ENCODE peak calls at places on chromosomes 5 and 9, in seven cellular contexts. X, G, S, W, D, C and Q are unnamed samples.

GRCh38 chr9:128102196-128102595 is 25.3 kb downstream of the PTGES2 start:
- DNase-seq in X (no peak), G (no peak), S (no peak), W (no peak), D (no peak), C (no peak), Q (no peak)

GRCh38 chr9:103992938-103993595 is 101.0 kb upstream of the SMC2 start:
- DNase-seq in X (no peak), G (no peak), S (no peak), W (no peak), D (no peak), C (no peak), Q (no peak)

GRCh38 chr9:76379494-76379893 is 14.7 kb downstream of the RFK start:
- DNase-seq in X (no peak), G (no peak), S (no peak), W (no peak), D (no peak), C (no peak), Q (peak)

GRCh38 chr5:151660616-151661015 is 26.1 kb downstream of the SPARC start:
- DNase-seq in X (no peak), G (no peak), S (no peak), W (no peak), D (no peak), C (no peak), Q (no peak)

GRCh38 chr5:96243203-96243602 is 189.8 kb downstream of the PCSK1 start:
- DNase-seq in X (no peak), G (no peak), S (no peak), W (no peak), D (no peak), C (no peak), Q (no peak)

GRCh38 chr9:136726631-136727191 is 14.3 kb downstream of the DIPK1B start:
- DNase-seq in X (no peak), G (peak), S (no peak), W (peak), D (peak), C (peak), Q (no peak)

GRCh38 chr9:109868222-109868621 is 88.2 kb downstream of the PALM2AKAP2 start:
- DNase-seq in X (no peak), G (no peak), S (no peak), W (no peak), D (no peak), C (no peak), Q (no peak)

GRCh38 chr5:14706615-14707021 is 42.1 kb downstream of the OTULIN start:
- DNase-seq in X (no peak), G (no peak), S (no peak), W (no peak), D (no peak), C (peak), Q (no peak)

GRCh38 chr9:88187631-88188030 is 49.4 kb upstream of the SPATA31C2 start:
- DNase-seq in X (no peak), G (no peak), S (no peak), W (no peak), D (no peak), C (no peak), Q (no peak)

GRCh38 chr9:29332789-29333188 is 1759.5 kb upstream of the C9orf72 start:
- DNase-seq in X (peak), G (no peak), S (no peak), W (no peak), D (no peak), C (no peak), Q (no peak)

GRCh38 chr5:169827769-169828168 is 152.5 kb downstream of the INSYN2B start:
- DNase-seq in X (no peak), G (no peak), S (no peak), W (no peak), D (no peak), C (no peak), Q (no peak)
- TF ChIP-seq JUND in X (no peak), G (no peak), S (no peak), W (no peak), D (no peak), C (no peak), Q (no peak)

DNA sequence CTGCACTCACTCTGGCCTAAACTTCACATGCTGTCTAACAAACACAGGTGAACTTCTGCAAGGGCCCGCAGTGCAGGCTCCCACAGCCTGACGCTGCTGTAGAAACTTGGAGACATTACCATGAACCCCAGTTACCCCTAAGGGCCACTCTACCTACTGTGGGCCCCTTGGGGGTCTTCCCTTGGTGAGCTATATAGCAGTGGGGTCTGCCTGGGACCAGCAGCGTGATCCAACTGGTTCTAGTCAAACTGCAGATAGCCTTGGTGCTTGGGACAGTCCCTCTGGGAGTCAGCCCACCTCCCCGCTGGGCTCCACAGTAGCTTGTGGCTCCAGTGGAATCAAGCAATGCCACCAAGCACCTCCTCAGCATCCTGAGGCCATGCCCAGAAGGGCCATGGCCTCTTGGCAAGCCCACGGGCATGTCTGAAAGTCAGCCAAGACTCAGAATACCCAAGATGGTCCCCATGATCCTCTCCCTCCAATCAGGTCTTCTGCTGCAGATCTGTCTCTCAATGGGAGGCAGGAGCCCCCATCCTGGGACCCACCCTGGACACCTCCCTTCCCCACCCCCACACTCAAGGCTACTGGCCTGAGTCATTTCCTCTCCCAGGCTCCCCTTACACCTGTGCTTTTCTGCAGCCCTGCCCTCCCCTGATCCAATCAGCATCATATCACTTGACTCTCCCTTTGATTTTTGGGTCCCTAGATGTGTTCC is 230.0 kb upstream of the IRX1 start:
- DNase-seq in X (no peak), G (no peak), S (no peak), W (no peak), D (no peak), C (no peak), Q (no peak)
- TF ChIP-seq JUND in X (no peak), G (no peak), S (no peak), W (no peak), D (no peak), C (no peak), Q (no peak)

DNA sequence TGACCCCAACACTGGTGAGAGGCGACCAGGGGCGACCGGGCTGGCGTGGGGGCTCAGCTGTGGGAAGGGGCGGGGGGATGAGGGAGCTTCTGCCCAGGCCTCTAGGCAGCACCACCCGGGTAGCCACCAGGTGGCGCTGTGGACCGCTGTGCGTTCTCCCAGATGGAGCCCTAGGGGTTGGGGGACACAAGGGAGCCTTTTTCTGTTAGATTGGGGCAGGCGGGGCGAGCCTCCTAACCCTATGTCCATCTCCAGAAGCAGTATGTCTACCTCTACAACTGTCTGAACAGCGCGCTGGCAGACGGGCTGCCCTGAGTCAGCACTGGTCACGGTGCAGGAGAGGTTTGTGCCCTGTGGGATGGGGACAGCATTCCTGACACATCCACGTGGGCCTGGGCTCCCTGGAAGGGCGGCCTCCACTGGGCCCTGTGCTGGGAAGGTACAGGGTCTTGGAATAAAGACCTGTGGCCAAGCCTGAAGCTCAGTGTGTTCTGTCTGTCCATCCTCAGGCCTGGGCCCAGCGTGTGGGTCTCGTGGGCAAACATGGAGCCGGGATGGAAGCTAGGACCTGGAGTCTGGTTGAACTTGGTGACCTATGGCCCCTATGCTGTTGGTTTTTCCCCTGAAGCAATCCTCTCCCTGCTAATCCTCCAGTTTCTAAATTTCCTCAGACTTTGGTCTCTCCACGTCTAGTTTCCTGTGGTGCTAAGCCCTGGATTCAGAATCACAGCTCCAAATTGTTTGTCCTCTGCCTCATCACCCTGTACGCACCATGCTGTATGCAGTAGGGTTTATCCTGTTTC is 23.1 kb upstream of the SPTLC1 start:
- DNase-seq in X (no peak), G (no peak), S (peak), W (peak), D (peak), C (peak), Q (peak)
- TF ChIP-seq JUND in X (no peak), G (no peak), S (no peak), W (no peak), D (no peak), C (no peak), Q (no peak)

GRCh38 chr9:134355158-134355557 is 28.9 kb downstream of the RXRA start:
- DNase-seq in X (no peak), G (no peak), S (no peak), W (no peak), D (no peak), C (no peak), Q (no peak)

GRCh38 chr9:134357631-134358025 is 31.4 kb downstream of the RXRA start:
- DNase-seq in X (no peak), G (no peak), S (no peak), W (no peak), D (no peak), C (no peak), Q (peak)

GRCh38 chr9:134353539-134353938 is 27.3 kb downstream of the RXRA start:
- DNase-seq in X (no peak), G (no peak), S (no peak), W (no peak), D (no peak), C (no peak), Q (no peak)

GRCh38 chr9:134356496-134357470 is 30.5 kb downstream of the RXRA start:
- DNase-seq in X (no peak), G (no peak), S (no peak), W (peak), D (no peak), C (peak), Q (peak)

DNA sequence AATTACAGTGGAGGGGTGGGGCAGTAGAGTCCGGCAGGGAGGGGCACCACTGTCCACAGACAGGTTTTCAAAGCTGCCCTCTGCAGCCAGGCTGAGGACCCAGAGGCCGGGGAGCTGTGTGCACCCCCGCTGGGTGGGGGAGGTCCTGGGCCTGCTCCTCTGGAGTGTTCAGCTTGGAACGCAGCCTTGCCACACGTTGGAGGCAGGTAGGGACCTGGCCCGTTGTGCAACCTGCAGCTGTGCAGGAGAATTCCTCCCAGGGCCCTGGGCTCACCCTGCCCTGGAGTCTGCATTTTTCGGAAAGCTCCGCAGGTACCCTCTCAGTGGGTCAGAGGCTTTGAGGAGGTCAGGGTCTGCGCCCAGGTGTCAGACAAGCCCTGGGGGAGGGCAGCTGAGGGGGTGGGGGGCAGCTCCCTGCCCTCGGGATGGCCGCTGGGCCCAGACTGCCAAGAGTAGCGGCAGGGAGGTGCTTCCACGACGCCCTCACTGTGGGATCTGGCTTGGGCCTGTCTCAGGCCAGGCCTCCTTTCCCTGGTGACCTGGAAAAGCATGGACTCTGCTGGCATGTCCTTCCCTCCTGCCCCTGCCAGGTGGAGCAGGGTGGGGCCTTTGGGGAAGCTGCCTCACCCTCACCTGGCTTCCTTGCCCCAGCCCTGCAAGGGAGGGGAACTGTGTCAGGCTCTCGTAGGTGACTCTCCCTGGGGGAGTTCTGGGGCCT is 29.5 kb downstream of the RXRA start:
- DNase-seq in X (no peak), G (no peak), S (no peak), W (no peak), D (no peak), C (no peak), Q (peak)
- TF ChIP-seq JUND in X (no peak), G (no peak), S (no peak), W (no peak), D (no peak), C (no peak), Q (no peak)

GRCh38 chr9:93126151-93126781 is 7.8 kb downstream of the NINJ1 start:
- DNase-seq in X (no peak), G (no peak), S (no peak), W (no peak), D (no peak), C (peak), Q (no peak)
- TF ChIP-seq JUND in X (no peak), G (no peak), S (no peak), W (no peak), D (no peak), C (no peak), Q (no peak)

GRCh38 chr5:176652136-176652535 is 4.9 kb downstream of the TSPAN17 start:
- DNase-seq in X (no peak), G (no peak), S (no peak), W (peak), D (no peak), C (peak), Q (no peak)

GRCh38 chr5:176647870-176648466 is 684 bp downstream of the TSPAN17 start:
- DNase-seq in X (no peak), G (no peak), S (peak), W (peak), D (no peak), C (peak), Q (peak)

GRCh38 chr5:176648467-176649194 is 1.3 kb downstream of the TSPAN17 start:
- DNase-seq in X (no peak), G (no peak), S (no peak), W (peak), D (no peak), C (no peak), Q (no peak)

GRCh38 chr5:176651472-176651980 is 4.2 kb downstream of the TSPAN17 start:
- DNase-seq in X (no peak), G (no peak), S (no peak), W (no peak), D (no peak), C (no peak), Q (no peak)

GRCh38 chr5:176650354-176650884 is 3.1 kb downstream of the TSPAN17 start:
- DNase-seq in X (no peak), G (no peak), S (no peak), W (peak), D (no peak), C (no peak), Q (no peak)
- TF ChIP-seq JUND in X (no peak), G (no peak), S (no peak), W (no peak), D (no peak), C (no peak), Q (no peak)

DNA sequence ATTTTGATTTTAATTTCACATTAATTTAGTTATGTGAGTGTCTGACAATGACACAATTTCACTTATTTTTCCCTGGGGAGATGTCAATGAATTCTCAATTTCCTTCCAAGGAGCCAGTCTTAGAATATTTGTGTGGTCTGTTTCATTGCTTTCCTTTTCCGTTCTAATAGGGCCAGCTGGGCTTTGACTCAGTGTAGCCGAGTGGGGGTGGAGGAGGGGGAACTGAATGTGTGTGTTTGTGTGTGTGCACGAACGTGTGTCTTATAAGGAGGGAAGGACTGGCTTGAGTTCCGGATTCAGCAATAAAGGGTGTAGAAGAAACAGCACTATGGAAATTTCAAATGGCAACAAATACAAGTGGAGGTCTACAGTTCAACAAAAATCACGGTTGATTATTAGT is 100.1 kb downstream of the BASP1 start:
- DNase-seq in X (no peak), G (peak), S (no peak), W (no peak), D (no peak), C (no peak), Q (no peak)
- TF ChIP-seq JUND in X (no peak), G (no peak), S (no peak), W (no peak), D (no peak), C (no peak), Q (no peak)